ENCODE peak calls at places on chromosomes 16 and 17, in eight cellular contexts. C, P, G, N, D, W, T and L are unnamed samples.
A peak's percentile ranks its signal among the peaks of the same experiment; 100 is the strongest.

GRCh38 chr16:59392911-59393310 is 658.8 kb upstream of the GOT2 start:
- DNase-seq in C (no peak), P (no peak), G (no peak), N (no peak), D (no peak), W (no peak), T (no peak), L (no peak)

GRCh38 chr17:81846743-81847689 is 12.2 kb upstream of the PPP1R27 start:
- DNase-seq in C (no peak), P (no peak), G (no peak), N (no peak), D (no peak), W (no peak), T (no peak), L (no peak)

GRCh38 chr16:3542153-3542550 is 35.1 kb downstream of the NLRC3 start:
- DNase-seq in C (no peak), P (no peak), G (no peak), N (no peak), D (no peak), W (no peak), T (no peak), L (no peak)

GRCh38 chr17:17750881-17751280 is 69.6 kb downstream of the RAI1 start:
- DNase-seq in C (no peak), P (no peak), G (no peak), N (no peak), D (no peak), W (peak; percentile 92), T (no peak), L (no peak)

GRCh38 chr16:1668612-1669319 is 9.3 kb upstream of the JPT2 start:
- DNase-seq in C (no peak), P (no peak), G (no peak), N (no peak), D (no peak), W (no peak), T (no peak), L (no peak)

GRCh38 chr17:42537156-42537805 is 1.2 kb downstream of the NAGLU start:
- DNase-seq in C (no peak), P (no peak), G (no peak), N (no peak), D (no peak), W (no peak), T (no peak), L (no peak)

GRCh38 chr17:30477758-30478115 is 529 bp downstream of the GOSR1 start:
- DNase-seq in C (no peak), P (no peak), G (no peak), N (no peak), D (peak; percentile 78), W (no peak), T (no peak), L (peak; percentile 51)

GRCh38 chr17:41734139-41734948 is at the start of gene HAP1:
- DNase-seq in C (peak; percentile 23), P (peak; percentile 28), G (no peak), N (no peak), D (peak; percentile 63), W (peak; percentile 63), T (no peak), L (peak; percentile 76)

GRCh38 chr16:23384878-23385277 is 68.1 kb downstream of the COG7 start:
- DNase-seq in C (no peak), P (no peak), G (no peak), N (no peak), D (no peak), W (no peak), T (no peak), L (no peak)

GRCh38 chr17:44887971-44888955 is 11.0 kb downstream of the EFTUD2 start:
- DNase-seq in C (no peak), P (no peak), G (no peak), N (no peak), D (no peak), W (no peak), T (no peak), L (no peak)

GRCh38 chr16:78065344-78065743 is 34.1 kb upstream of the WWOX start:
- DNase-seq in C (no peak), P (no peak), G (no peak), N (no peak), D (no peak), W (no peak), T (no peak), L (no peak)

GRCh38 chr17:81635973-81636504 is 873 bp downstream of the NPLOC4 start:
- DNase-seq in C (no peak), P (peak; percentile 65), G (no peak), N (no peak), D (no peak), W (no peak), T (peak; percentile 7), L (no peak)